ENCODE peak calls at places on chromosomes 13 and 19, in five cellular contexts. B is GM04504, K is activated T-cell treated with anti-CD3 and anti-CD28 coated beads for 1 hour, M is EL, T is omental fat pad. G is an unnamed sample.
A peak's percentile ranks its signal among the peaks of the same experiment; 100 is the strongest.

GRCh38 chr19:44792286-44792685 is 14.6 kb downstream of the CBLC start:
- DNase-seq in B (no peak), K (no peak), M (no peak), T (no peak), G (no peak)

GRCh38 chr19:17183271-17183757 is 31.8 kb upstream of the USE1 start:
- DNase-seq in B (no peak), K (no peak), M (no peak), T (no peak), G (no peak)

GRCh38 chr13:112942689-112943308 is 26.2 kb upstream of the MCF2L start:
- DNase-seq in B (peak; percentile 72), K (peak; percentile 98), M (peak; percentile 90), T (peak; percentile 99), G (peak; percentile 88)

GRCh38 chr19:35044317-35045117 is 3.0 kb downstream of the HPN start:
- DNase-seq in B (no peak), K (peak; percentile 52), M (peak; percentile 51), T (peak; percentile 75), G (no peak)

GRCh38 chr13:25806304-25806974 is 245.4 kb downstream of the SHISA2 start:
- DNase-seq in B (no peak), K (no peak), M (peak; percentile 15), T (no peak), G (no peak)

GRCh38 chr13:99996177-99996705 is 14.7 kb downstream of the ZIC2 start:
- DNase-seq in B (no peak), K (no peak), M (no peak), T (no peak), G (no peak)

GRCh38 chr19:17079710-17080440 is 4.3 kb downstream of the MYO9B start:
- DNase-seq in B (peak; percentile 97), K (peak; percentile 36), M (peak; percentile 99), T (peak; percentile 54), G (peak; percentile 54)

GRCh38 chr13:48902421-48902820 is 73.3 kb upstream of the FNDC3A start:
- DNase-seq in B (peak; percentile 24), K (no peak), M (peak; percentile 4), T (no peak), G (no peak)

GRCh38 chr13:100490692-100491091 is 97.9 kb downstream of the GGACT start:
- DNase-seq in B (no peak), K (no peak), M (no peak), T (no peak), G (no peak)

GRCh38 chr19:2476451-2477140 is 669 bp downstream of the GADD45B start:
- DNase-seq in B (no peak), K (peak; percentile 55), M (peak; percentile 64), T (no peak), G (no peak)

GRCh38 chr19:12284226-12284625 is 10.5 kb downstream of the ZNF44 start:
- DNase-seq in B (no peak), K (no peak), M (no peak), T (no peak), G (no peak)

GRCh38 chr19:48391100-48392005 is at the start of gene KDELR1:
- DNase-seq in B (no peak), K (peak; percentile 67), M (peak; percentile 69), T (peak; percentile 43), G (peak; percentile 85)

GRCh38 chr13:97386832-97387486 is 47.0 kb upstream of the RAP2A start:
- DNase-seq in B (no peak), K (no peak), M (no peak), T (no peak), G (no peak)

GRCh38 chr13:86383151-86383550 is 583.9 kb upstream of the SLITRK6 start:
- DNase-seq in B (no peak), K (no peak), M (no peak), T (no peak), G (no peak)

GRCh38 chr19:39052243-39052746 is 19.9 kb upstream of the FBXO27 start:
- DNase-seq in B (peak; percentile 13), K (peak; percentile 61), M (peak; percentile 54), T (peak; percentile 32), G (no peak)

GRCh38 chr13:76647550-76647949 is 238.7 kb downstream of the KCTD12 start:
- DNase-seq in B (no peak), K (no peak), M (peak; percentile 55), T (no peak), G (no peak)